ENCODE peak calls at places on chromosomes 5 and 9, in four cellular contexts. T is GM23338, F is HepG2, G is Panc1. B is an unnamed sample.

GRCh38 chr5:121841900-121842299 is 9.8 kb upstream of the FTMT start:
- ATAC-seq in T (no peak), F (no peak), G (no peak), B (no peak)

GRCh38 chr9:105187781-105188180 is 56.7 kb upstream of the SLC44A1 start:
- ATAC-seq in T (no peak), F (no peak), G (no peak), B (no peak)

GRCh38 chr5:40030661-40031060 is 605.9 kb upstream of the DAB2 start:
- ATAC-seq in T (no peak), F (no peak), G (no peak), B (no peak)

GRCh38 chr9:11158676-11159075 is 545.9 kb upstream of the PTPRD start:
- ATAC-seq in T (no peak), F (no peak), G (no peak), B (no peak)

GRCh38 chr5:123180676-123181393 is 91.8 kb downstream of the PRDM6 start:
- ATAC-seq in T (no peak), F (no peak), G (no peak), B (no peak)

GRCh38 chr5:109852371-109853160 is 162.8 kb downstream of the MAN2A1 start:
- ATAC-seq in T (no peak), F (no peak), G (no peak), B (no peak)

GRCh38 chr9:3398232-3398648 is 127.6 kb downstream of the RFX3 start:
- ATAC-seq in T (no peak), F (no peak), G (no peak), B (no peak)

GRCh38 chr9:97802276-97802675 is 50.8 kb upstream of the FOXE1 start:
- ATAC-seq in T (no peak), F (no peak), G (peak), B (no peak)

GRCh38 chr5:179880848-179881590 is 22.4 kb upstream of the MRNIP start:
- ATAC-seq in T (no peak), F (no peak), G (no peak), B (no peak)

GRCh38 chr9:70411930-70412677 is 2.4 kb downstream of the KLF9 start:
- ATAC-seq in T (peak), F (peak), G (peak), B (peak)

GRCh38 chr9:37719526-37719925 is 34.1 kb upstream of the TRMT10B start:
- ATAC-seq in T (no peak), F (no peak), G (no peak), B (no peak)

GRCh38 chr5:150000990-150001659 is 586 bp downstream of the HMGXB3 start:
- ATAC-seq in T (peak), F (peak), G (peak), B (peak)

GRCh38 chr9:19689324-19690087 is 99.3 kb downstream of the SLC24A2 start:
- ATAC-seq in T (no peak), F (no peak), G (no peak), B (no peak)

GRCh38 chr9:87725356-87725899 is 491 bp upstream of the CTSL start:
- ATAC-seq in T (peak), F (no peak), G (peak), B (peak)

GRCh38 chr5:77669677-77670076 is 31.2 kb upstream of the OTP start:
- ATAC-seq in T (no peak), F (no peak), G (no peak), B (no peak)

GRCh38 chr9:134283111-134283515 is 43.1 kb upstream of the RXRA start:
- ATAC-seq in T (no peak), F (no peak), G (no peak), B (peak)
- TF ChIP-seq POLR2AphosphoS5 in T (no peak), F (no peak), G (no peak), B (peak)

DNA sequence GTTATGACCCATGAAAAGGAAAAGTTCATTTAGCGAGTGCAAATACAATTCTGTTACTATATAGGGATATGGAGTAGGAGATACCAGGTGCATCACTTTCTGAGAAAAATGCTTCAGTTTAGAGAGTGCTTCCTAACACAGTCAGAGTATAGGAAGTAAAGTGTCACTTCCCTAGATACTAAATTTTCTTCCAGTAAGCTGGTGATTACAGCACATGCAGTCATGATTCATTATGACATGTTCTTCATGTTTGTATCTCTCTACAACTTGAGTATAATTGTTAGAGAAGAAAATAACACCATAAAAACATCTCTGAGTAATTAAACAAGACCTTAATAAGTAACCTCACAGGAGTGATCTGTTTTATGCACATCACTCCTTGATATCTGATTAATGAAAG is 836.9 kb downstream of the DNAH5 start:
- ATAC-seq in T (no peak), F (no peak), G (no peak), B (no peak)
- TF ChIP-seq POLR2AphosphoS5 in T (no peak), F (no peak), G (no peak), B (no peak)

DNA sequence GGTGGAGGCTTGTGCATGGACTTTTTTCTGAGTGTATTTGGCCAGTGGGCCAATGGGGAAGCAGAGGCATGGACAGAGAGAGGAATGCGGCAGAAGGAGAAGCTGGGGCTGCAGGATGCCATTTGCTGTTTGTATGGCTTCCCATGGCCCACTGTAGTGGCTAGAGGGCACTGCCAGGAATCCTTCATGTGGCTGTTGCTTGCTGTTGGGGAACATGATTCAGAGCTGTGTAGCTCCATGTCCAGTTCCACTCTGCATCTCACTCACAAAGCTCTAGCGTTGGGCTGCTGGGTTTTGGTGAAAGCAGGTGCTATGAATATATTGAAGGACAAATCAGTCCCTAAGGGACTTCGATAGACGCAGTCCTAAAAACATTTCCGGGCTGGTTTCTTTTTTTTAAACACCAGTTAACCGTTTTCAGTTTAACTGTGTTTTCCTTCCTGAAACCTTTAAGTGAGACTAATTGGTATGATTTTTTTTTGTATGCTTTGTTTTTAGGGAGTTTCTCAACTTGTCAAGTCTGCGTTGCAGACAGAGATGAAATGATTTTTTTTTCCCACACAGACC is 51.3 kb downstream of the SLC22A5 start:
- ATAC-seq in T (no peak), F (no peak), G (no peak), B (no peak)
- TF ChIP-seq POLR2AphosphoS5 in T (no peak), F (no peak), G (no peak), B (no peak)

GRCh38 chr9:32180597-32180996 is 203.8 kb upstream of the ACO1 start:
- ATAC-seq in T (no peak), F (no peak), G (no peak), B (no peak)
- TF ChIP-seq POLR2AphosphoS5 in T (no peak), F (no peak), G (no peak), B (no peak)

DNA sequence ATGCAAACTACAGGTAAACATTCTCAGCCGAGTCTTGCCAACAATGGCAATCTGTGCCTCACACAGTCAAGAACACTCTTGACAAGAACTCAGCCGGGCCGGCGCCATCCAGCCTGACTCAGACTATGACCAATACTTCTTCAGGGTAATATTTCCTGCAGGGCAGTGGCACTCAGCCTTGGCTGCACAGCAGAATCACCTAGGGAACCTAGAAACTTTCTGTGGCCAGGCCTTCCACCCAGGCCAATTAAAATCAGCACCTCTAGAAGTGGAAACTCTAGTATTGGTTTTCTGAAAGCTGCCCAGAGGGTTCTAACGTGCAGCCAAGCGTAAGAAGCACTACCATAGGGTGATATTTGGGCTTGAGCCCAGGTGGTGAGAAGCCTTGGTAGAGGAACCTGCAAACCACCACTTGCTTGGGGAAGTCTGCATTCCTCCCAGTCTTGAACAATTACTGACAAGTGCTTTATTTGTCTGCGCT is 120.6 kb downstream of the TTLL11 start:
- ATAC-seq in T (no peak), F (no peak), G (peak), B (no peak)
- TF ChIP-seq POLR2AphosphoS5 in T (no peak), F (no peak), G (no peak), B (no peak)

GRCh38 chr5:923473-923873 is 30.8 kb downstream of the TRIP13 start:
- ATAC-seq in T (peak), F (peak), G (peak), B (peak)

GRCh38 chr5:920321-920720 is 27.6 kb downstream of the TRIP13 start:
- ATAC-seq in T (no peak), F (no peak), G (no peak), B (no peak)

GRCh38 chr5:921456-921855 is 28.8 kb downstream of the TRIP13 start:
- ATAC-seq in T (no peak), F (no peak), G (no peak), B (no peak)

GRCh38 chr5:922745-923472 is 30.2 kb downstream of the TRIP13 start:
- ATAC-seq in T (no peak), F (peak), G (peak), B (no peak)

GRCh38 chr5:922041-922744 is 29.5 kb downstream of the TRIP13 start:
- ATAC-seq in T (no peak), F (no peak), G (no peak), B (no peak)
- TF ChIP-seq POLR2AphosphoS5 in T (no peak), F (no peak), G (no peak), B (no peak)

GRCh38 chr5:68173007-68173406 is 42.5 kb upstream of the PIK3R1 start:
- ATAC-seq in T (no peak), F (no peak), G (no peak), B (peak)

GRCh38 chr5:68172314-68172713 is 43.2 kb upstream of the PIK3R1 start:
- ATAC-seq in T (no peak), F (no peak), G (no peak), B (no peak)

GRCh38 chr5:68169898-68170297 is 45.7 kb upstream of the PIK3R1 start:
- ATAC-seq in T (peak), F (no peak), G (no peak), B (no peak)

GRCh38 chr5:68167195-68167651 is 48.3 kb upstream of the PIK3R1 start:
- ATAC-seq in T (no peak), F (peak), G (no peak), B (no peak)

GRCh38 chr5:68171101-68171558 is 44.4 kb upstream of the PIK3R1 start:
- ATAC-seq in T (peak), F (no peak), G (no peak), B (peak)
- TF ChIP-seq POLR2AphosphoS5 in T (no peak), F (no peak), G (no peak), B (peak)